ENCODE peak calls at places on chromosomes 16 and 17, in eight cellular contexts. Q is pancreas, P is heart right ventricle, F is esophagus muscularis mucosa, C is right cardiac atrium, B is OCI-LY7, U is epithelial cell of esophagus, W is GM06990. O is an unnamed sample.

GRCh38 chr16:17318200-17318599 is 152.6 kb downstream of the XYLT1 start:
- DNase-seq in U (no peak), W (no peak), F (no peak), Q (no peak), C (no peak), B (no peak), P (no peak), O (no peak)

GRCh38 chr17:83006515-83007455 is 72.6 kb upstream of the METRNL start:
- DNase-seq in Q (no peak), P (no peak), F (peak; percentile 89), B (no peak), C (no peak), W (no peak), U (no peak), O (no peak)

GRCh38 chr16:1991135-1991551 is 1.4 kb downstream of the SYNGR3 start:
- DNase-seq in Q (peak; percentile 74), U (no peak), W (peak; percentile 76), P (no peak), F (no peak), C (peak; percentile 64), B (peak; percentile 79), O (no peak)

GRCh38 chr16:22805326-22805725 is 8.6 kb upstream of the HS3ST2 start:
- DNase-seq in F (no peak), W (no peak), P (no peak), C (no peak), Q (no peak), B (no peak), U (no peak), O (no peak)

GRCh38 chr16:2836646-2837508 is 6.8 kb downstream of the ZG16B start:
- DNase-seq in P (no peak), W (no peak), U (peak; percentile 20), F (no peak), B (no peak), Q (no peak), C (no peak), O (no peak)

GRCh38 chr16:77780378-77780837 is 8.0 kb upstream of the VAT1L start:
- DNase-seq in F (no peak), P (no peak), B (no peak), Q (no peak), U (peak; percentile 81), W (no peak), C (no peak), O (no peak)

GRCh38 chr17:63698381-63698885 is 1.5 kb downstream of the LIMD2 start:
- DNase-seq in W (peak; percentile 61), P (no peak), Q (peak; percentile 76), U (no peak), B (peak; percentile 65), F (no peak), C (peak; percentile 58), O (no peak)

GRCh38 chr16:106623-107324 is 28.7 kb downstream of the MPG start:
- DNase-seq in Q (no peak), W (no peak), B (peak; percentile 81), U (peak; percentile 82), F (no peak), P (peak; percentile 53), C (peak; percentile 68), O (peak; percentile 71)

GRCh38 chr17:1294157-1294717 is 14.8 kb downstream of the TRARG1 start:
- DNase-seq in F (no peak), W (no peak), P (no peak), Q (no peak), C (no peak), B (peak; percentile 37), U (no peak), O (peak; percentile 99)

GRCh38 chr17:34226011-34226410 is 29.1 kb upstream of the CCL2 start:
- DNase-seq in P (no peak), Q (no peak), W (no peak), F (no peak), U (no peak), B (no peak), C (no peak), O (no peak)

GRCh38 chr17:33220031-33220430 is 73.1 kb downstream of the ASIC2 start:
- DNase-seq in B (no peak), C (no peak), F (no peak), Q (no peak), W (no peak), U (no peak), P (no peak), O (no peak)

GRCh38 chr17:77809814-77810213 is 148.7 kb upstream of the TNRC6C start:
- DNase-seq in P (no peak), C (no peak), U (no peak), Q (no peak), F (no peak), W (no peak), B (no peak), O (no peak)

GRCh38 chr16:345686-346231 is 6.8 kb downstream of the AXIN1 start:
- DNase-seq in B (no peak), F (no peak), Q (no peak), W (no peak), C (no peak), P (no peak), U (no peak), O (no peak)

GRCh38 chr16:2915196-2915929 is 3.6 kb downstream of the FLYWCH1 start:
- DNase-seq in U (no peak), W (no peak), Q (no peak), P (no peak), C (peak; percentile 4), F (no peak), B (no peak), O (no peak)

GRCh38 chr16:14502256-14502875 is 127.7 kb downstream of the PARN start:
- DNase-seq in B (no peak), P (no peak), F (peak; percentile 81), C (no peak), Q (no peak), U (peak; percentile 39), W (no peak), O (no peak)

GRCh38 chr16:25108054-25108453 is 3.5 kb upstream of the LCMT1 start:
- DNase-seq in Q (no peak), U (no peak), C (no peak), B (peak; percentile 73), W (peak; percentile 46), P (no peak), F (no peak), O (peak; percentile 44)

GRCh38 chr16:85202631-85203461 is 90.6 kb upstream of the CIBAR2 start:
- DNase-seq in C (peak; percentile 96), U (no peak), Q (peak; percentile 96), B (no peak), F (no peak), W (no peak), P (peak; percentile 85), O (no peak)

GRCh38 chr16:25568991-25569390 is 122.8 kb upstream of the HS3ST4 start:
- DNase-seq in B (no peak), Q (no peak), F (no peak), W (no peak), C (no peak), P (no peak), U (peak; percentile 97), O (no peak)

GRCh38 chr17:2386400-2387085 is 14.3 kb downstream of the MNT start:
- DNase-seq in B (no peak), P (no peak), U (peak; percentile 58), Q (peak; percentile 45), F (no peak), C (no peak), W (no peak), O (no peak)

GRCh38 chr17:36592711-36593321 is 1.1 kb downstream of the DHRS11 start:
- DNase-seq in C (no peak), B (no peak), P (no peak), U (no peak), Q (no peak), F (peak; percentile 60), W (no peak), O (no peak)

GRCh38 chr16:68235882-68236803 is at the start of gene ESRP2:
- DNase-seq in F (no peak), P (no peak), W (peak; percentile 62), B (no peak), C (peak; percentile 71), Q (peak; percentile 97), U (peak; percentile 97), O (no peak)

GRCh38 chr17:70168044-70168978 is 1.0 kb upstream of the KCNJ2 start:
- DNase-seq in C (peak; percentile 76), Q (peak; percentile 51), U (peak; percentile 82), F (peak; percentile 93), W (peak; percentile 16), P (peak; percentile 80), B (peak; percentile 54), O (peak; percentile 7)

GRCh38 chr17:60049936-60050335 is 28.8 kb downstream of the HEATR6 start:
- DNase-seq in Q (no peak), P (no peak), U (no peak), W (no peak), C (no peak), B (no peak), F (no peak), O (no peak)

GRCh38 chr16:89020925-89021595 is 44.1 kb upstream of the CBFA2T3 start:
- DNase-seq in C (peak; percentile 8), F (no peak), Q (peak; percentile 2), W (no peak), P (no peak), U (no peak), B (no peak), O (no peak)

GRCh38 chr16:29743475-29743826 is 2.3 kb downstream of the C16orf54 start:
- DNase-seq in C (no peak), W (no peak), F (no peak), B (no peak), U (no peak), P (no peak), Q (no peak), O (no peak)
- H3K4me3 ChIP-seq in C (no peak overlapping the region), W (no peak overlapping the region), F (no peak overlapping the region), B (no peak overlapping the region), U (no peak overlapping the region), P (no peak overlapping the region), Q (no peak overlapping the region), O (no peak overlapping the region)

GRCh38 chr17:73952498-73953205 is 250.8 kb upstream of the RPL38 start:
- DNase-seq in B (no peak), F (no peak), Q (peak; percentile 79), C (peak; percentile 72), U (no peak), W (peak; percentile 22), P (peak; percentile 23), O (no peak)
- H3K4me3 ChIP-seq in B (no peak overlapping the region), F (peak overlapping the region; percentile 47), Q (no peak overlapping the region), C (peak overlapping the region; percentile 17), U (no peak overlapping the region), W (no peak overlapping the region), P (peak overlapping the region; percentile 25), O (no peak overlapping the region)

DNA sequence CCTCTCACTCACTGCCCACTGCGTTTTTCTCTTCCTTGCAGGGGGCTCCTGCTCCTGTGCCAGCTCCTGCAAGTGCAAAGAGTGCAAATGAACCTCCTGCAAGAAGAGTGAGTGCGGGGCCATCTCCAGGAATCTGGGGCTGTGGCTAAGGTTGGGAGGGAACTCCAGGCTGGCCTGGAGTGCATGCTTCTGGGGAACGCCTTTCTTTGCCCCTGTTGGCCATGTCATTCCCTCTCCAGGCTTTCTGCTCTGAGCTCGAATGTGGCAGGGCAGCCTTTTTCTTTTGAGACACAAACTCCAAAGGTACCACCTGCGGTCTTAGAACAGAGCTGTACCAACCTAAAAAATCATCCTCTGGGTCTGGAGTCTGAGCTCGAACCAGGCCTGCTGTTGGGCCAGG is 7.4 kb upstream of the MT1E start:
- DNase-seq in B (no peak), W (no peak), C (no peak), U (no peak), F (no peak), Q (no peak), P (no peak), O (no peak)
- H3K4me3 ChIP-seq in B (no peak overlapping the region), W (no peak overlapping the region), C (peak overlapping the region; percentile 39), U (no peak overlapping the region), F (peak overlapping the region; percentile 58), Q (no peak overlapping the region), P (no peak overlapping the region), O (no peak overlapping the region)

GRCh38 chr17:6753006-6753445 is 2.8 kb upstream of the XAF1 start:
- DNase-seq in P (peak; percentile 82), F (no peak), B (peak; percentile 5), U (peak; percentile 5), C (peak; percentile 85), W (no peak), Q (no peak), O (peak; percentile 87)
- H3K4me3 ChIP-seq in P (no peak overlapping the region), F (no peak overlapping the region), B (no peak overlapping the region), U (no peak overlapping the region), C (no peak overlapping the region), W (no peak overlapping the region), Q (no peak overlapping the region), O (peak overlapping the region; percentile 22)

O was measured in Jurkat, Clone E6-1.